ENCODE peak calls at places on chromosome 2, in five cellular contexts. N, O, S, L and C are unnamed samples.
A peak's percentile ranks its signal among the peaks of the same experiment; 100 is the strongest.

GRCh38 chr2:150081775-150082517 is 405.5 kb downstream of the RND3 start:
- DNase-seq in L (no peak), S (no peak), N (no peak), O (no peak), C (no peak)

GRCh38 chr2:191304939-191305875 is 60.0 kb downstream of the MYO1B start:
- DNase-seq in S (peak; percentile 80), N (peak; percentile 89), L (peak; percentile 43), O (no peak), C (no peak)

GRCh38 chr2:223759569-223760430 is 77.6 kb downstream of the AP1S3 start:
- DNase-seq in L (peak; percentile 95), S (peak; percentile 20), O (no peak), N (peak; percentile 54), C (peak; percentile 22)

GRCh38 chr2:198004921-198005829 is 200.8 kb downstream of the PLCL1 start:
- DNase-seq in N (no peak), O (no peak), L (no peak), S (no peak), C (no peak)

GRCh38 chr2:100279586-100280534 is 42.4 kb downstream of the LONRF2 start:
- DNase-seq in S (no peak), O (no peak), L (no peak), N (no peak), C (no peak)

GRCh38 chr2:226788064-226788463 is 11.6 kb downstream of the IRS1 start:
- DNase-seq in O (no peak), N (peak; percentile 39), S (no peak), L (no peak), C (no peak)

GRCh38 chr2:239881031-239881471 is 144.1 kb downstream of the NDUFA10 start:
- DNase-seq in O (no peak), L (no peak), S (no peak), N (no peak), C (no peak)

GRCh38 chr2:182006606-182007005 is 21.0 kb downstream of the PPP1R1C start:
- DNase-seq in N (no peak), L (peak; percentile 95), S (no peak), O (no peak), C (no peak)

GRCh38 chr2:235570256-235570655 is 76.4 kb downstream of the AGAP1 start:
- DNase-seq in N (no peak), S (peak; percentile 38), L (peak; percentile 97), O (no peak), C (peak; percentile 79)

GRCh38 chr2:112799291-112799975 is 15.1 kb upstream of the IL1A start:
- DNase-seq in S (peak; percentile 52), L (peak; percentile 34), N (peak; percentile 51), O (no peak), C (no peak)

GRCh38 chr2:171201767-171202166 is 41.1 kb upstream of the TLK1 start:
- DNase-seq in S (no peak), N (no peak), L (no peak), O (no peak), C (no peak)

GRCh38 chr2:136796339-136796738 is 31.0 kb downstream of the THSD7B start:
- DNase-seq in O (no peak), S (no peak), N (no peak), L (no peak), C (no peak)

GRCh38 chr2:44181648-44182047 is 13.0 kb downstream of the PPM1B start:
- DNase-seq in L (no peak), N (no peak), O (no peak), S (no peak), C (no peak)

GRCh38 chr2:196168181-196168580 is 3.2 kb downstream of the STK17B start:
- DNase-seq in L (no peak), S (peak; percentile 70), O (no peak), N (peak; percentile 68), C (peak; percentile 49)

GRCh38 chr2:9640403-9641104 is 9.8 kb upstream of the YWHAQ start:
- DNase-seq in S (no peak), N (no peak), O (no peak), L (no peak), C (no peak)

GRCh38 chr2:102197389-102198137 is 10.7 kb downstream of the IL1RL2 start:
- DNase-seq in L (no peak), N (no peak), O (no peak), S (no peak), C (no peak)

GRCh38 chr2:12715878-12716249 is 872 bp upstream of the TRIB2 start:
- DNase-seq in N (peak; percentile 78), O (peak; percentile 51), S (peak; percentile 82), L (peak; percentile 55), C (peak; percentile 85)

GRCh38 chr2:203758841-203759691 is 52.6 kb downstream of the CD28 start:
- DNase-seq in L (peak; percentile 91), O (no peak), N (peak; percentile 87), S (peak; percentile 80), C (peak; percentile 14)

GRCh38 chr2:216539791-216540241 is 41.2 kb downstream of the RPL37A start:
- DNase-seq in O (no peak), S (no peak), L (no peak), N (peak; percentile 49), C (no peak)

GRCh38 chr2:166972418-166972817 is 84.1 kb downstream of the XIRP2 start:
- DNase-seq in N (peak; percentile 40), O (no peak), S (no peak), L (no peak), C (peak; percentile 29)

GRCh38 chr2:205989291-205990071 is 96.5 kb downstream of the INO80D start:
- DNase-seq in O (peak; percentile 12), N (no peak), L (no peak), S (no peak), C (peak; percentile 13)

GRCh38 chr2:130744287-130745117 is 10.8 kb upstream of the AMER3 start:
- DNase-seq in N (no peak), S (no peak), O (no peak), L (no peak), C (peak; percentile 92)

GRCh38 chr2:105403785-105404698 is 5.2 kb upstream of the FHL2 start:
- DNase-seq in N (peak; percentile 94), L (peak; percentile 89), S (peak; percentile 88), O (no peak), C (peak; percentile 37)

GRCh38 chr2:145592362-145592761 is 1072.4 kb upstream of the ZEB2 start:
- DNase-seq in S (no peak), O (no peak), L (no peak), N (peak; percentile 46), C (peak; percentile 11)

GRCh38 chr2:145593280-145593679 is 1073.4 kb upstream of the ZEB2 start:
- DNase-seq in O (no peak), L (no peak), N (no peak), S (no peak), C (no peak)

GRCh38 chr2:145597011-145597410 is 1077.1 kb upstream of the ZEB2 start:
- DNase-seq in S (no peak), L (peak; percentile 3), O (no peak), N (peak; percentile 28), C (no peak)

GRCh38 chr2:145595296-145595695 is 1075.4 kb upstream of the ZEB2 start:
- DNase-seq in O (no peak), N (no peak), L (no peak), S (peak; percentile 64), C (no peak)

DNA sequence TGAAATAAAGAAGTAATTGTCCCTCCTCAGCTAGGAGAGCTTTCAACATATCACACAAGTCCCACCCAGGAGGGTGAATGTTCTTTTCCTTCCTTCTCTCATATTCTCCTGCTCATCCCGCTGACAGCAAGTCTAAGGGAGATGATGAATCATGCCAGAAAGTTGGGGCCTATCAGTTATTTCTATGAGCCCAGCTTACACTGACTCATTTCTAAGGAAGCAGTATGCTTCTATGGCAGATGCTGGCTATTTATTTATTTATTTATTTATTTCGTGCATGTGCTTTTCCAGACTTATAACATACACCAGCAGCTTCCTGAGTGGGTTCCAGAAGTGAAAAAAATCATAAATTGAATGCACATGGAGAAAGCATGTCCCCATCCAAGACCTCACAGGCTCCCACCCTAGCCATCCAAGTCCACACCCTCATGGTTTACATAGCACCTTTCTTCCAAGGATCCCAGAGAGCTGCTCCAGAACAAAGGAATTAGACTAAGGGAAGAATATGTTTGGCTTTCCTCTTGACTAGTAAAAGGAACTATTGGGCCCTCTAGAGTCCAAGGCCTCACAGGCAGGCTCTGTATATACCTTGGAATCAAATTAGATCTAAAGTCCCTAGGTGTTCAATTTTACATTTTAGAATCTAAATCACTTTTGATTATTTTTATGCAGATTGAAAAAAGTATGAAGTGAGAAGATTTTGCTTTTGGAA is 1074.2 kb upstream of the ZEB2 start:
- DNase-seq in S (peak; percentile 91), N (peak; percentile 84), O (no peak), L (peak; percentile 10), C (peak; percentile 49)
- H3K18ac ChIP-seq in S (no peak overlapping the region), N (peak overlapping the region; percentile 7), O (no peak overlapping the region), L (no peak overlapping the region), C (no peak overlapping the region)

GRCh38 chr2:1623906-1624445 is 120.3 kb downstream of the PXDN start:
- DNase-seq in N (no peak), O (no peak), L (no peak), S (no peak), C (no peak)

GRCh38 chr2:1625281-1626001 is 118.9 kb downstream of the PXDN start:
- DNase-seq in N (peak; percentile 82), S (peak; percentile 49), L (peak; percentile 89), O (peak; percentile 42), C (peak; percentile 88)

GRCh38 chr2:1627628-1628371 is 116.5 kb downstream of the PXDN start:
- DNase-seq in L (no peak), O (no peak), N (no peak), S (peak; percentile 36), C (no peak)

GRCh38 chr2:1628893-1629292 is 115.4 kb downstream of the PXDN start:
- DNase-seq in O (no peak), L (no peak), N (peak; percentile 74), S (peak; percentile 51), C (no peak)

DNA sequence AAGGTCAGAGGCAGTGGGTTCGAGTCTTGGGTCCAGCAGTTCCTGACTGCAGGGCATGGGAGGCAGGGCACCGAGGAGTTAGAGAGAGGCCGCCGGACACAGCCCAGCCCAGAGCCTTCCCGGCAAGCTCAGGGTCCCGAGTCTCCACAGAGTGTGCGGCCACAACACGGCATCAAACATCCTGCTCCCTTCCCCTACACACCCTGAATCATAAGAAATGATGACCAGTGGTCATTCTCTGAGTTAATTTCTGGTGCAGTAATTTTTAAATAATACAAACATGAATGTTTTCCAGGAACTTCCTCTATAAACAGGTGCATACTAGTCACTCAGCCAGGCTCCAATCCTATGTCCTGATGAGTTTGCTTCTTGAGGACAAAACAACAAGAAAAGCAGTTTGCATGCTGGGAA is 118.0 kb downstream of the PXDN start:
- DNase-seq in O (no peak), N (no peak), S (peak; percentile 21), L (no peak), C (no peak)
- H2AK5ac ChIP-seq in O (peak overlapping the region; percentile 92), N (no peak overlapping the region), S (peak overlapping the region; percentile 77), L (peak overlapping the region; percentile 68), C (no peak overlapping the region)

GRCh38 chr2:202634556-202635440 is at the start of gene FAM117B:
- DNase-seq in O (peak; percentile 96), S (peak; percentile 97), L (peak; percentile 98), N (peak; percentile 92), C (peak; percentile 99)
- H3K18ac ChIP-seq in O (peak within 1 kb of the TSS; percentile 100), S (peak within 1 kb of the TSS; percentile 85), L (peak within 1 kb of the TSS; percentile 77), N (no peak within 1 kb of the TSS), C (peak within 1 kb of the TSS; percentile 69)

DNA sequence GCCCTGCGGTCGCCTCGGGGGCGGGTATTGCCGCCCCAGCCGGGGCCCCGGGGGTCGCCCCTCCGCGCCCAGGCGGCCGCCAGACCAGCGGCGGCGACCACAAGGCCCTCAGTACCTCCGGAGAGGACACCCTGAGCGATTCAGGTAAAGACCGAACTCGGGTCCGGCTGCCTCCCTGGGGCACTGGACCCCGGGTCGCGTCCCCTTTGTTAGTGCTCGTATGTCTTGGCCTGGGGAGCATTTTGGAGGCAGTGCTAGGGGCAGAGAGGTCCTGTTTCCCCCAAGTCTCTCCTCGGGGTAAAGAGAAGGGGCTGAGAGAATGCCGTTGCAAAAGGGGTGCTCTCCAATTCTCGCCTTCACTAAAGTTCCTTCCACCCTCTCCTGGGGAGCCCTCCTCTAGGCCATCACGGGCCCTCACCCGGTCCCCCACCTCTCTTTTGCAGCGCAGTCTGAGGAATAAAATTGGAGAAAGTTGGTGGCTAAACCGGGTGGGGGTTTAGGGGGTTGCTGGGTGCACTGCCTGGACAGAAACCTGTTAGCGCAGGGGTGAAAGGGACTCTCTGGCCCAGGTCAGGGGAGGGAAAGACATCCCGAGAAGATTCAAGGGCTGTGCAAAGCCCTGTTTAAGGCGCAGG is 2.5 kb downstream of the MYCN start:
- DNase-seq in O (no peak), N (no peak), S (no peak), L (peak; percentile 35), C (peak; percentile 22)
- H2AK5ac ChIP-seq in O (peak overlapping the region; percentile 99), N (no peak overlapping the region), S (no peak overlapping the region), L (no peak overlapping the region), C (no peak overlapping the region)